ENCODE peak calls at places on chromosomes 13 and 19, in six cellular contexts. T is tibial nerve, W is cardiac muscle cell, Q is AG04450, H is left lung, U is fibroblast of lung. C is an unnamed sample.

GRCh38 chr19:52778811-52779210 is 7.8 kb downstream of the ZNF600 start:
- DNase-seq in T (no peak), W (no peak), Q (no peak), H (no peak), U (no peak), C (peak)

GRCh38 chr19:18479964-18480723 is 41.7 kb downstream of the ELL start:
- DNase-seq in T (peak), W (peak), Q (no peak), H (peak), U (peak), C (peak)

GRCh38 chr13:105957769-105958438 is 577.6 kb downstream of the EFNB2 start:
- DNase-seq in T (no peak), W (no peak), Q (no peak), H (no peak), U (no peak), C (no peak)

GRCh38 chr13:36142735-36143134 is 11.6 kb upstream of the DCLK1 start:
- DNase-seq in T (no peak), W (no peak), Q (no peak), H (no peak), U (no peak), C (no peak)

GRCh38 chr19:10009269-10009665 is 1.0 kb downstream of the COL5A3 start:
- DNase-seq in T (peak), W (peak), Q (peak), H (no peak), U (peak), C (peak)

GRCh38 chr19:15769586-15769985 is 17.9 kb upstream of the OR10H5 start:
- DNase-seq in T (no peak), W (no peak), Q (no peak), H (no peak), U (no peak), C (no peak)

GRCh38 chr13:21672811-21673591 is 2.1 kb downstream of the FGF9 start:
- DNase-seq in T (no peak), W (no peak), Q (no peak), H (no peak), U (no peak), C (no peak)

GRCh38 chr13:109465151-109465550 is 321.2 kb downstream of the IRS2 start:
- DNase-seq in T (no peak), W (no peak), Q (no peak), H (no peak), U (peak), C (peak)

GRCh38 chr19:31314849-31315620 is 34.2 kb downstream of the TSHZ3 start:
- DNase-seq in T (no peak), W (no peak), Q (no peak), H (peak), U (no peak), C (peak)

GRCh38 chr19:41945135-41945766 is 13.9 kb downstream of the RABAC1 start:
- DNase-seq in T (no peak), W (no peak), Q (no peak), H (no peak), U (no peak), C (no peak)

GRCh38 chr19:39539165-39539518 is 819 bp downstream of the EID2 start:
- DNase-seq in T (no peak), W (no peak), Q (no peak), H (no peak), U (no peak), C (no peak)

GRCh38 chr19:3136684-3137055 is 837 bp downstream of the GNA15 start:
- DNase-seq in T (no peak), W (no peak), Q (no peak), H (peak), U (no peak), C (no peak)
- H3K4me3 ChIP-seq in T (peak), W (no peak), Q (no peak), H (peak), U (no peak), C (no peak)

DNA sequence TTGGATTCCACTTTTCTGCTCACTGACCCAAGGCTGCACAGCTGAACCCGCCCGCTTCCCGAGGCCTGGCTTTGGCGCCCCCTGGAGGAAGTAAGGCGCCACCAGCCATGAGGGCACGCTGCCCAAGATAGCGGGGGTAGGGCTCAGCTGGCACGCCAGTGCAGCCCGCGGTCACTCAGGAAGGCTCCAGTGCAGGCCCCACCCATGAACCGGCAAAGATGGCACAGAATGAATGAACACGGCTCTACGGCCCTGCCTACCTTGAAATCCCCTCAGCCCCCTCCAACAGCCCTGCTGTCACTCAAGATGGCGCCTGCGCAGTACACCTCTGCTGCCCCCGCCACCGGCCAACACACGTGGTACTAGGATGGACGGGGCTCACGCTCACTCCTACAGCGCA is 3.0 kb downstream of the PEG3 start:
- DNase-seq in T (peak), W (peak), Q (no peak), H (peak), U (peak), C (peak)
- H3K4me3 ChIP-seq in T (peak), W (no peak), Q (no peak), H (no peak), U (no peak), C (no peak)

DNA sequence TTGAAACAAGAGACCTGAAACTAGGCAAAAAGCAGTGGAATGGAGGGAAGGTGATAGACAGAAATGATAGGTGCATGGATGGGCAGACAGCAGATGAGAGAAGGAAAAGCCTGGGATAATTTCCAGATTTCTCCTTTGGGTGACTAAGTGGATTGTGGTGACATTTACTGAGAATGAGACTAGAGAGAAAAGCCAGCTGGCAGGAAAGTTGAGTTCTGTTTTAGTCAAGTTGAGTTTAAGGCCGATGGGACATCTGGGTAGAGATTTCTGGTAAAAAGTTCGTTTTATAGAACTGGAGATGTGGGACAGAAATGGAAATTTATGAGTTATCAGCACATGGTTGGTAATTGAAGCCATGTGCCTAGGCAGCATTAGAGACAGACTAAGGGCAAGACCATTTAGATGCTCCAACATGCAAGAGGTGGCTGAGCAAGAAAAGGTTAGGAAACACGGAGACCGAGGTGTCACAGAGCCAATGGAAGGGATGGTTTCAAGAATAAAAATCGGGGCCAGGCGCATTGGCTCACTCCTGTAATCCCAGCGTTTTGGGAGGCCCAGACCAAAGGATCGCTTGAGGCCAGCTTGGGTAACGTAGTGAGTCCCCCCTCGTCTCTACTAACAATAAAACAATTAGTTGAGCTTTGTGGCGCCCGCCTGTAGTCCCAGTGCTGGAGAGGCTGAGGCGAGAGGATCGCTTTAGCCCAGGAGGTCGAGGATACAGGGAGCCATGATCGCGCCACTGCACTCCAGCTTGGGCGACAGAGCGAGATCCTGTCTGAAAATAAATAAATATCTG is 9.6 kb upstream of the DGKH start:
- DNase-seq in T (no peak), W (no peak), Q (no peak), H (no peak), U (no peak), C (no peak)
- H3K4me3 ChIP-seq in T (no peak), W (peak), Q (peak), H (no peak), U (peak), C (no peak)

GRCh38 chr13:113002891-113003290 is 33.9 kb downstream of the MCF2L start:
- DNase-seq in T (no peak), W (no peak), Q (no peak), H (no peak), U (no peak), C (no peak)

GRCh38 chr13:113004126-113004525 is 35.1 kb downstream of the MCF2L start:
- DNase-seq in T (no peak), W (no peak), Q (no peak), H (no peak), U (no peak), C (no peak)

GRCh38 chr13:113001251-113002140 is 32.5 kb downstream of the MCF2L start:
- DNase-seq in T (no peak), W (peak), Q (no peak), H (no peak), U (peak), C (peak)

GRCh38 chr13:113000575-113000974 is 31.6 kb downstream of the MCF2L start:
- DNase-seq in T (no peak), W (no peak), Q (no peak), H (no peak), U (no peak), C (no peak)

GRCh38 chr13:113002206-113002821 is 33.3 kb downstream of the MCF2L start:
- DNase-seq in T (no peak), W (no peak), Q (no peak), H (no peak), U (no peak), C (no peak)
- H3K4me3 ChIP-seq in T (no peak), W (no peak), Q (no peak), H (peak), U (no peak), C (no peak)

DNA sequence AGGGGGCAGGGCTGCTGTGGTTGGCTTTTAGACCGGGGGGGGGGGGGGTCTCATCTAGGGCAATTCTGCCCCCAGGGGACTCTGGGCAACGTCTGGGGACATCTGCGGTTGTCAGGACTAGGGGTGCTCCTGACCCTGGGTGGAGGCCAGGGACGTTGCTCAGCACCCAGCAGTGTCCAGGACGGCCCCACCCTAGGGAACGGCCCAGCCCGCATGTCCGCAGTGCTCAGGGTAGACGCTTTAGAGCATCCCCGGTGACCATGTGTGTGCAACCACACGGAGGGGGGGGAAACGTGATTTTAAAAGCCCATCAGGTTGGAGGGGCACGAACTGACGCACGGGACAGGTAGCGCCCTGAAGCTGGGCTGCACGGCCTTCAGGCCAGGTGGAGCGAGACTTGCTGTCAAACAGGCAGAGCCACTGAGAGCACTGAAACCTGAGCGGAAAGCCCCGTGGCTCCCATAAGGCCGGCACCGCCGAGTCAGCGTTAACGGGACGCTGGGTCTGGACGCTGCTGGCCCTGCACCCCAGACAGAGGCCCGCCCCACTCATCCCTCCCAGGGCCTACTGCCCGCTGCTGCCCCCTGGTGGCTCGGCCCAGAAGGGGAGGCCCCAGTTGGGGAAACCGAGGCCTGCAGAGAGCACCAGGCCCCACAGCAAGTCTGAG is 8.3 kb downstream of the CACTIN start:
- DNase-seq in T (peak), W (peak), Q (peak), H (peak), U (peak), C (peak)
- H3K4me3 ChIP-seq in T (no peak), W (no peak), Q (no peak), H (no peak), U (no peak), C (no peak)

GRCh38 chr13:52961196-52961845 is 67.3 kb upstream of the OLFM4 start:
- DNase-seq in T (no peak), W (no peak), Q (no peak), H (no peak), U (no peak), C (no peak)

GRCh38 chr13:52950436-52950960 is 78.1 kb upstream of the OLFM4 start:
- DNase-seq in T (no peak), W (no peak), Q (no peak), H (no peak), U (no peak), C (no peak)

GRCh38 chr13:52954838-52955237 is 73.8 kb upstream of the OLFM4 start:
- DNase-seq in T (no peak), W (no peak), Q (no peak), H (no peak), U (no peak), C (no peak)

GRCh38 chr13:52949744-52950143 is 78.9 kb upstream of the OLFM4 start:
- DNase-seq in T (no peak), W (no peak), Q (no peak), H (no peak), U (no peak), C (no peak)

GRCh38 chr13:52955505-52955904 is 73.1 kb upstream of the OLFM4 start:
- DNase-seq in T (no peak), W (no peak), Q (no peak), H (no peak), U (no peak), C (no peak)
- H3K4me3 ChIP-seq in T (no peak), W (no peak), Q (no peak), H (no peak), U (no peak), C (no peak)

GRCh38 chr19:3949997-3950859 is 17.4 kb downstream of the NMRK2 start:
- DNase-seq in T (no peak), W (no peak), Q (no peak), H (no peak), U (no peak), C (no peak)
- H3K4me3 ChIP-seq in T (no peak), W (no peak), Q (no peak), H (no peak), U (no peak), C (no peak)

DNA sequence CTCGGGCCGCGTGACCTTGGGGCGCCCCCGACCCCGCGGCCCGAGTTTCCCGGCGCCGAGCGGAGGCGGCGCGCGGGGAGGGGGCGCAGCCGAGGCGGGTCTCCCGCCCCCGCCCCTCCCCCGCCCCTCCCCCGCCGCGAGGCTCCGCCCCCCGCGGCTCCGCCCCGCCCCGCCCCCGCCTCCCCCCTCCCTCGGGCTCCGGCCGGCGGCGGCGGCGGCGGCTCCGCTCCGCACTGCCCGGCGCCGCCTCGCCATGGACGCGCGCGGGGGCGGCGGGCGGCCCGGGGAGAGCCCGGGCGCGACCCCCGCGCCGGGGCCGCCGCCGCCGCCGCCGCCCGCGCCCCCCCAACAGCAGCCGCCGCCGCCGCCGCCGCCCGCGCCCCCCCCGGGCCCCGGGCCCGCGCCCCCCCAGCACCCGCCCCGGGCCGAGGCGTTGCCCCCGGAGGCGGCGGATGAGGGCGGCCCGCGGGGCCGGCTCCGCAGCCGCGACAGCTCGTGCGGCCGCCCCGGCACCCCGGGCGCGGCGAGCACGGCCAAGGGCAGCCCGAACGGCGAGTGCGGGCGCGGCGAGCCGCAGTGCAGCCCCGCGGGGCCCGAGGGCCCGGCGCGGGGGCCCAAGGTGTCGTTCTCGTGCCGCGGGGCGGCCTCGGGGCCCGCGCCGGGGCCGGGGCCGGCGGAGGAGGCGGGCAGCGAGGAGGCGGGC is at the start of gene HCN2:
- DNase-seq in T (no peak), W (no peak), Q (no peak), H (no peak), U (no peak), C (no peak)
- H3K4me3 ChIP-seq in T (no peak), W (peak), Q (peak), H (no peak), U (no peak), C (peak)

GRCh38 chr13:75761373-75761772 is 125.2 kb downstream of the LMO7 start:
- DNase-seq in T (no peak), W (no peak), Q (no peak), H (no peak), U (peak), C (peak)
- H3K4me3 ChIP-seq in T (peak), W (peak), Q (peak), H (peak), U (peak), C (peak)

GRCh38 chr19:4401482-4402170 is 814 bp upstream of the CHAF1A start:
- DNase-seq in T (no peak), W (no peak), Q (no peak), H (no peak), U (no peak), C (no peak)
- H3K4me3 ChIP-seq in T (peak), W (peak), Q (peak), H (peak), U (peak), C (peak)

C was measured in choroid plexus epithelial cell.